ENCODE peak calls at places on chromosome X, in seven cellular contexts. One of them, this sample, is unnamed.

GRCh38 chrX:42495139-42495538 is 282.8 kb downstream of the PPP1R2C start:
- DNase-seq in neuronal stem cell: no peak
- DNase-seq in cardiac fibroblast: no peak
- DNase-seq in activated T-cell treated with anti-CD3 and anti-CD28 coated beads for 48 hours: no peak
- DNase-seq in NCI-H82: no peak
- DNase-seq in astrocyte of the spinal cord: no peak
- DNase-seq in activated naive CD4-positive, alpha-beta T cell treated with Interleukin-2 at 50 U/mL for 16 hours: no peak
- DNase-seq in this sample: no peak

GRCh38 chrX:40402771-40403533 is 177.8 kb upstream of the ATP6AP2 start:
- DNase-seq in neuronal stem cell: no peak
- DNase-seq in cardiac fibroblast: peak
- DNase-seq in activated T-cell treated with anti-CD3 and anti-CD28 coated beads for 48 hours: no peak
- DNase-seq in NCI-H82: peak
- DNase-seq in astrocyte of the spinal cord: peak
- DNase-seq in activated naive CD4-positive, alpha-beta T cell treated with Interleukin-2 at 50 U/mL for 16 hours: no peak
- DNase-seq in this sample: no peak

GRCh38 chrX:40010550-40011364 is 87.0 kb downstream of the BCOR start:
- DNase-seq in neuronal stem cell: no peak
- DNase-seq in cardiac fibroblast: no peak
- DNase-seq in activated T-cell treated with anti-CD3 and anti-CD28 coated beads for 48 hours: no peak
- DNase-seq in NCI-H82: peak
- DNase-seq in astrocyte of the spinal cord: no peak
- DNase-seq in activated naive CD4-positive, alpha-beta T cell treated with Interleukin-2 at 50 U/mL for 16 hours: no peak
- DNase-seq in this sample: no peak

GRCh38 chrX:115344885-115345653 is 55.6 kb downstream of the LUZP4 start:
- DNase-seq in neuronal stem cell: peak
- DNase-seq in cardiac fibroblast: peak
- DNase-seq in activated T-cell treated with anti-CD3 and anti-CD28 coated beads for 48 hours: no peak
- DNase-seq in NCI-H82: peak
- DNase-seq in astrocyte of the spinal cord: peak
- DNase-seq in activated naive CD4-positive, alpha-beta T cell treated with Interleukin-2 at 50 U/mL for 16 hours: no peak
- DNase-seq in this sample: peak

GRCh38 chrX:150162141-150162540 is 201.0 kb upstream of the MAMLD1 start:
- DNase-seq in neuronal stem cell: no peak
- DNase-seq in cardiac fibroblast: no peak
- DNase-seq in activated T-cell treated with anti-CD3 and anti-CD28 coated beads for 48 hours: no peak
- DNase-seq in NCI-H82: no peak
- DNase-seq in astrocyte of the spinal cord: no peak
- DNase-seq in activated naive CD4-positive, alpha-beta T cell treated with Interleukin-2 at 50 U/mL for 16 hours: no peak
- DNase-seq in this sample: no peak

GRCh38 chrX:130772313-130773140 is 130.5 kb downstream of the ENOX2 start:
- DNase-seq in neuronal stem cell: no peak
- DNase-seq in cardiac fibroblast: peak
- DNase-seq in activated T-cell treated with anti-CD3 and anti-CD28 coated beads for 48 hours: no peak
- DNase-seq in NCI-H82: no peak
- DNase-seq in astrocyte of the spinal cord: peak
- DNase-seq in activated naive CD4-positive, alpha-beta T cell treated with Interleukin-2 at 50 U/mL for 16 hours: no peak
- DNase-seq in this sample: no peak

GRCh38 chrX:1521459-1521956 is 15.5 kb downstream of the P2RY8 start:
- DNase-seq in neuronal stem cell: no peak
- DNase-seq in cardiac fibroblast: no peak
- DNase-seq in activated T-cell treated with anti-CD3 and anti-CD28 coated beads for 48 hours: peak
- DNase-seq in NCI-H82: no peak
- DNase-seq in astrocyte of the spinal cord: no peak
- DNase-seq in activated naive CD4-positive, alpha-beta T cell treated with Interleukin-2 at 50 U/mL for 16 hours: peak
- DNase-seq in this sample: peak

GRCh38 chrX:1075156-1075555 is 137.3 kb downstream of the CRLF2 start:
- DNase-seq in neuronal stem cell: no peak
- DNase-seq in cardiac fibroblast: no peak
- DNase-seq in activated T-cell treated with anti-CD3 and anti-CD28 coated beads for 48 hours: no peak
- DNase-seq in NCI-H82: no peak
- DNase-seq in astrocyte of the spinal cord: no peak
- DNase-seq in activated naive CD4-positive, alpha-beta T cell treated with Interleukin-2 at 50 U/mL for 16 hours: no peak
- DNase-seq in this sample: no peak

GRCh38 chrX:131331152-131331551 is 42.0 kb upstream of the IGSF1 start:
- DNase-seq in neuronal stem cell: no peak
- DNase-seq in cardiac fibroblast: no peak
- DNase-seq in activated T-cell treated with anti-CD3 and anti-CD28 coated beads for 48 hours: no peak
- DNase-seq in NCI-H82: peak
- DNase-seq in astrocyte of the spinal cord: no peak
- DNase-seq in activated naive CD4-positive, alpha-beta T cell treated with Interleukin-2 at 50 U/mL for 16 hours: no peak
- DNase-seq in this sample: no peak

GRCh38 chrX:47498411-47498810 is 15.4 kb upstream of the ZNF41 start:
- DNase-seq in neuronal stem cell: no peak
- DNase-seq in cardiac fibroblast: no peak
- DNase-seq in activated T-cell treated with anti-CD3 and anti-CD28 coated beads for 48 hours: no peak
- DNase-seq in NCI-H82: no peak
- DNase-seq in astrocyte of the spinal cord: no peak
- DNase-seq in activated naive CD4-positive, alpha-beta T cell treated with Interleukin-2 at 50 U/mL for 16 hours: no peak
- DNase-seq in this sample: no peak

GRCh38 chrX:18574591-18574990 is 97.3 kb downstream of the RS1 start:
- DNase-seq in neuronal stem cell: no peak
- DNase-seq in cardiac fibroblast: peak
- DNase-seq in activated T-cell treated with anti-CD3 and anti-CD28 coated beads for 48 hours: no peak
- DNase-seq in NCI-H82: peak
- DNase-seq in astrocyte of the spinal cord: peak
- DNase-seq in activated naive CD4-positive, alpha-beta T cell treated with Interleukin-2 at 50 U/mL for 16 hours: no peak
- DNase-seq in this sample: no peak

GRCh38 chrX:110341189-110342035 is 17.2 kb upstream of the RTL9 start:
- DNase-seq in neuronal stem cell: no peak
- DNase-seq in cardiac fibroblast: peak
- DNase-seq in activated T-cell treated with anti-CD3 and anti-CD28 coated beads for 48 hours: no peak
- DNase-seq in NCI-H82: no peak
- DNase-seq in astrocyte of the spinal cord: peak
- DNase-seq in activated naive CD4-positive, alpha-beta T cell treated with Interleukin-2 at 50 U/mL for 16 hours: no peak
- DNase-seq in this sample: no peak

GRCh38 chrX:132592880-132593279 is 104.0 kb upstream of the MBNL3 start:
- DNase-seq in neuronal stem cell: peak
- DNase-seq in cardiac fibroblast: peak
- DNase-seq in activated T-cell treated with anti-CD3 and anti-CD28 coated beads for 48 hours: no peak
- DNase-seq in NCI-H82: peak
- DNase-seq in astrocyte of the spinal cord: no peak
- DNase-seq in activated naive CD4-positive, alpha-beta T cell treated with Interleukin-2 at 50 U/mL for 16 hours: no peak
- DNase-seq in this sample: peak

GRCh38 chrX:71154196-71154595 is 9.6 kb downstream of the NLGN3 start:
- DNase-seq in neuronal stem cell: no peak
- DNase-seq in cardiac fibroblast: no peak
- DNase-seq in activated T-cell treated with anti-CD3 and anti-CD28 coated beads for 48 hours: no peak
- DNase-seq in NCI-H82: no peak
- DNase-seq in astrocyte of the spinal cord: no peak
- DNase-seq in activated naive CD4-positive, alpha-beta T cell treated with Interleukin-2 at 50 U/mL for 16 hours: no peak
- DNase-seq in this sample: no peak

This sample was measured in MM.1S.